ENCODE peak calls at places on chromosome 10, in nine cellular contexts. One of them, this sample, is unnamed.

GRCh38 chr10:70874061-70874460 is 14.3 kb downstream of the PCBD1 start:
- DNase-seq in AG04450: no peak
- DNase-seq in foreskin fibroblast: no peak
- DNase-seq in endothelial cell of umbilical vein: no peak
- DNase-seq in H7: no peak
- DNase-seq in adipocyte: no peak
- DNase-seq in heart right ventricle: no peak
- DNase-seq in CD8-positive, alpha-beta T cell: no peak
- DNase-seq in fibroblast of the aortic adventitia: no peak
- DNase-seq in this sample: no peak

GRCh38 chr10:14971867-14972448 is 12.8 kb downstream of the MEIG1 start:
- DNase-seq in AG04450: no peak
- DNase-seq in foreskin fibroblast: no peak
- DNase-seq in endothelial cell of umbilical vein: peak
- DNase-seq in H7: no peak
- DNase-seq in adipocyte: peak
- DNase-seq in heart right ventricle: no peak
- DNase-seq in CD8-positive, alpha-beta T cell: peak
- DNase-seq in fibroblast of the aortic adventitia: peak
- DNase-seq in this sample: no peak

GRCh38 chr10:29798876-29799690 is 164.3 kb upstream of the SVIL start:
- DNase-seq in AG04450: no peak
- DNase-seq in foreskin fibroblast: no peak
- DNase-seq in endothelial cell of umbilical vein: peak
- DNase-seq in H7: no peak
- DNase-seq in adipocyte: peak
- DNase-seq in heart right ventricle: no peak
- DNase-seq in CD8-positive, alpha-beta T cell: no peak
- DNase-seq in fibroblast of the aortic adventitia: no peak
- DNase-seq in this sample: no peak

GRCh38 chr10:29666201-29666600 is 31.4 kb upstream of the SVIL start:
- DNase-seq in AG04450: no peak
- DNase-seq in foreskin fibroblast: no peak
- DNase-seq in endothelial cell of umbilical vein: no peak
- DNase-seq in H7: no peak
- DNase-seq in adipocyte: no peak
- DNase-seq in heart right ventricle: no peak
- DNase-seq in CD8-positive, alpha-beta T cell: no peak
- DNase-seq in fibroblast of the aortic adventitia: no peak
- DNase-seq in this sample: no peak

GRCh38 chr10:49293208-49293603 is 5.8 kb upstream of the C10orf71 start:
- DNase-seq in AG04450: no peak
- DNase-seq in foreskin fibroblast: no peak
- DNase-seq in endothelial cell of umbilical vein: no peak
- DNase-seq in H7: no peak
- DNase-seq in adipocyte: no peak
- DNase-seq in heart right ventricle: no peak
- DNase-seq in CD8-positive, alpha-beta T cell: no peak
- DNase-seq in fibroblast of the aortic adventitia: no peak
- DNase-seq in this sample: no peak

GRCh38 chr10:80132299-80133139 is at the start of gene PLAC9:
- DNase-seq in AG04450: no peak
- DNase-seq in foreskin fibroblast: peak
- DNase-seq in endothelial cell of umbilical vein: no peak
- DNase-seq in H7: peak
- DNase-seq in adipocyte: peak
- DNase-seq in heart right ventricle: peak
- DNase-seq in CD8-positive, alpha-beta T cell: no peak
- DNase-seq in fibroblast of the aortic adventitia: peak
- DNase-seq in this sample: no peak

GRCh38 chr10:100894033-100894432 is 18.7 kb upstream of the SLF2 start:
- DNase-seq in AG04450: no peak
- DNase-seq in foreskin fibroblast: no peak
- DNase-seq in endothelial cell of umbilical vein: no peak
- DNase-seq in H7: no peak
- DNase-seq in adipocyte: no peak
- DNase-seq in heart right ventricle: no peak
- DNase-seq in CD8-positive, alpha-beta T cell: no peak
- DNase-seq in fibroblast of the aortic adventitia: no peak
- DNase-seq in this sample: no peak

GRCh38 chr10:35178305-35178704 is 51.7 kb downstream of the CREM start:
- DNase-seq in AG04450: no peak
- DNase-seq in foreskin fibroblast: no peak
- DNase-seq in endothelial cell of umbilical vein: no peak
- DNase-seq in H7: peak
- DNase-seq in adipocyte: no peak
- DNase-seq in heart right ventricle: no peak
- DNase-seq in CD8-positive, alpha-beta T cell: no peak
- DNase-seq in fibroblast of the aortic adventitia: no peak
- DNase-seq in this sample: no peak

GRCh38 chr10:100020883-100021248 is 11.1 kb upstream of the DNMBP start:
- DNase-seq in AG04450: no peak
- DNase-seq in foreskin fibroblast: no peak
- DNase-seq in endothelial cell of umbilical vein: no peak
- DNase-seq in H7: peak
- DNase-seq in adipocyte: no peak
- DNase-seq in heart right ventricle: no peak
- DNase-seq in CD8-positive, alpha-beta T cell: no peak
- DNase-seq in fibroblast of the aortic adventitia: no peak
- DNase-seq in this sample: no peak

GRCh38 chr10:121373411-121373810 is 224.8 kb downstream of the FGFR2 start:
- DNase-seq in AG04450: no peak
- DNase-seq in foreskin fibroblast: no peak
- DNase-seq in endothelial cell of umbilical vein: no peak
- DNase-seq in H7: no peak
- DNase-seq in adipocyte: no peak
- DNase-seq in heart right ventricle: no peak
- DNase-seq in CD8-positive, alpha-beta T cell: no peak
- DNase-seq in fibroblast of the aortic adventitia: no peak
- DNase-seq in this sample: no peak

GRCh38 chr10:36677170-36677768 is 448.1 kb upstream of the ANKRD30A start:
- DNase-seq in AG04450: no peak
- DNase-seq in foreskin fibroblast: no peak
- DNase-seq in endothelial cell of umbilical vein: no peak
- DNase-seq in H7: no peak
- DNase-seq in adipocyte: peak
- DNase-seq in heart right ventricle: no peak
- DNase-seq in CD8-positive, alpha-beta T cell: no peak
- DNase-seq in fibroblast of the aortic adventitia: peak
- DNase-seq in this sample: no peak

GRCh38 chr10:87603769-87604168 is 55.9 kb upstream of the PAPSS2 start:
- DNase-seq in AG04450: no peak
- DNase-seq in foreskin fibroblast: no peak
- DNase-seq in endothelial cell of umbilical vein: no peak
- DNase-seq in H7: no peak
- DNase-seq in adipocyte: no peak
- DNase-seq in heart right ventricle: no peak
- DNase-seq in CD8-positive, alpha-beta T cell: no peak
- DNase-seq in fibroblast of the aortic adventitia: peak
- DNase-seq in this sample: no peak

GRCh38 chr10:21523557-21524008 is 1.9 kb downstream of the SKIDA1 start:
- DNase-seq in AG04450: no peak
- DNase-seq in foreskin fibroblast: no peak
- DNase-seq in endothelial cell of umbilical vein: no peak
- DNase-seq in H7: no peak
- DNase-seq in adipocyte: no peak
- DNase-seq in heart right ventricle: no peak
- DNase-seq in CD8-positive, alpha-beta T cell: no peak
- DNase-seq in fibroblast of the aortic adventitia: no peak
- DNase-seq in this sample: no peak

GRCh38 chr10:49381111-49381900 is 14.6 kb downstream of the DRGX start:
- DNase-seq in AG04450: no peak
- DNase-seq in foreskin fibroblast: no peak
- DNase-seq in endothelial cell of umbilical vein: no peak
- DNase-seq in H7: no peak
- DNase-seq in adipocyte: no peak
- DNase-seq in heart right ventricle: no peak
- DNase-seq in CD8-positive, alpha-beta T cell: no peak
- DNase-seq in fibroblast of the aortic adventitia: no peak
- DNase-seq in this sample: no peak

GRCh38 chr10:61990761-61991135 is 89.2 kb downstream of the ARID5B start:
- DNase-seq in AG04450: no peak
- DNase-seq in foreskin fibroblast: no peak
- DNase-seq in endothelial cell of umbilical vein: no peak
- DNase-seq in H7: no peak
- DNase-seq in adipocyte: no peak
- DNase-seq in heart right ventricle: no peak
- DNase-seq in CD8-positive, alpha-beta T cell: no peak
- DNase-seq in fibroblast of the aortic adventitia: peak
- DNase-seq in this sample: no peak

GRCh38 chr10:17814981-17815380 is 5.8 kb downstream of the MRC1 start:
- DNase-seq in AG04450: no peak
- DNase-seq in foreskin fibroblast: no peak
- DNase-seq in endothelial cell of umbilical vein: no peak
- DNase-seq in H7: no peak
- DNase-seq in adipocyte: no peak
- DNase-seq in heart right ventricle: no peak
- DNase-seq in CD8-positive, alpha-beta T cell: no peak
- DNase-seq in fibroblast of the aortic adventitia: no peak
- DNase-seq in this sample: no peak

GRCh38 chr10:17816208-17816607 is 7.1 kb downstream of the MRC1 start:
- DNase-seq in AG04450: no peak
- DNase-seq in foreskin fibroblast: no peak
- DNase-seq in endothelial cell of umbilical vein: no peak
- DNase-seq in H7: no peak
- DNase-seq in adipocyte: no peak
- DNase-seq in heart right ventricle: no peak
- DNase-seq in CD8-positive, alpha-beta T cell: no peak
- DNase-seq in fibroblast of the aortic adventitia: no peak
- DNase-seq in this sample: no peak

GRCh38 chr10:17805921-17806577 is 3.1 kb upstream of the MRC1 start:
- DNase-seq in AG04450: no peak
- DNase-seq in foreskin fibroblast: no peak
- DNase-seq in endothelial cell of umbilical vein: no peak
- DNase-seq in H7: peak
- DNase-seq in adipocyte: no peak
- DNase-seq in heart right ventricle: no peak
- DNase-seq in CD8-positive, alpha-beta T cell: no peak
- DNase-seq in fibroblast of the aortic adventitia: no peak
- DNase-seq in this sample: no peak

GRCh38 chr10:17808971-17809841 is at the start of gene MRC1:
- DNase-seq in AG04450: no peak
- DNase-seq in foreskin fibroblast: no peak
- DNase-seq in endothelial cell of umbilical vein: no peak
- DNase-seq in H7: peak
- DNase-seq in adipocyte: no peak
- DNase-seq in heart right ventricle: peak
- DNase-seq in CD8-positive, alpha-beta T cell: no peak
- DNase-seq in fibroblast of the aortic adventitia: no peak
- DNase-seq in this sample: no peak

DNA sequence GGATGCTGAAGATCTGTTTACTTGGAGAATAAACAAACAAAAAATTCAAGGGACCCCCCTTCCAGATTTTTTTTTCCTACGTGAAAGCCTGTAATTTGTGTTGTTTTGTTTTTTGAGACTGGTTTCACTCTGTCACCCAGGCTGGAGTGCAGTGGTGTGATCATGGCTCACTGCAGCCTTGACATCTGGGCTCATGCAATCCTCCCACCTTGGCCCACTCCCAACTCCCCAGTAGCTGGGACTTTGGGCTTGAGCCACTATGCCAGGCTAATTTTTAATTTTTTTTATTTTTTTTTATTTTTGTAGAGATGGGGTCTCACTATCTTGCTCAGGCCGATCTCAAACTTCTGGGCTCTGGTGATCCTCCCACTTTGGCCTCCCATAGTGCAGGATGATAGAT is 2.3 kb downstream of the MRC1 start:
- DNase-seq in AG04450: no peak
- DNase-seq in foreskin fibroblast: no peak
- DNase-seq in endothelial cell of umbilical vein: no peak
- DNase-seq in H7: no peak
- DNase-seq in adipocyte: no peak
- DNase-seq in heart right ventricle: no peak
- DNase-seq in CD8-positive, alpha-beta T cell: no peak
- DNase-seq in fibroblast of the aortic adventitia: no peak
- DNase-seq in this sample: no peak
- H3K4me3 ChIP-seq in AG04450: no peak
- H3K4me3 ChIP-seq in foreskin fibroblast: no peak
- H3K4me3 ChIP-seq in endothelial cell of umbilical vein: no peak
- H3K4me3 ChIP-seq in H7: no peak
- H3K4me3 ChIP-seq in adipocyte: no peak
- H3K4me3 ChIP-seq in heart right ventricle: peak
- H3K4me3 ChIP-seq in CD8-positive, alpha-beta T cell: no peak
- H3K4me3 ChIP-seq in fibroblast of the aortic adventitia: no peak
- H3K4me3 ChIP-seq in this sample: peak

DNA sequence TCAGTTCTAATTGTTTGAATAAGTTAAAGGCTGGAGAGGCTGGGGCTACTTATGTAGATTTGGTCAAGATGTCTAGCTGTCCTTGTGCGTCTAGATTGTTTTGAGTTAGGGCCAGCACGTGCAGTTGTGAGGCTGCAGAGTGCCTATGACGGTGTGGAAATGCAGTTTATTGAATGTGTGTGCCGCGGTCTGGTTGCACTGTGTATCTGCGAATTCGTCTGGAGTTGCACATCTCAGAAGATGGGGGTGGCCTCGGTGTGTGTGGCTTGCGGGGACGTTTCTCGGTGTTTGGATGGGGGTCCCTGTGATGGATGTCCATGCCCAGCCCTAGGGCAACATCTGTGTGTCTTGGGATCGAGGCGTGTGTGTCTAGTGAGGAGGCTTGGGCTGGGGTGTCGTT is 10.2 kb downstream of the EMX2 start:
- DNase-seq in AG04450: no peak
- DNase-seq in foreskin fibroblast: no peak
- DNase-seq in endothelial cell of umbilical vein: no peak
- DNase-seq in H7: no peak
- DNase-seq in adipocyte: no peak
- DNase-seq in heart right ventricle: no peak
- DNase-seq in CD8-positive, alpha-beta T cell: no peak
- DNase-seq in fibroblast of the aortic adventitia: no peak
- DNase-seq in this sample: no peak
- H3K4me3 ChIP-seq in AG04450: no peak
- H3K4me3 ChIP-seq in foreskin fibroblast: peak
- H3K4me3 ChIP-seq in endothelial cell of umbilical vein: no peak
- H3K4me3 ChIP-seq in H7: no peak
- H3K4me3 ChIP-seq in adipocyte: peak
- H3K4me3 ChIP-seq in heart right ventricle: no peak
- H3K4me3 ChIP-seq in CD8-positive, alpha-beta T cell: no peak
- H3K4me3 ChIP-seq in fibroblast of the aortic adventitia: no peak
- H3K4me3 ChIP-seq in this sample: no peak

DNA sequence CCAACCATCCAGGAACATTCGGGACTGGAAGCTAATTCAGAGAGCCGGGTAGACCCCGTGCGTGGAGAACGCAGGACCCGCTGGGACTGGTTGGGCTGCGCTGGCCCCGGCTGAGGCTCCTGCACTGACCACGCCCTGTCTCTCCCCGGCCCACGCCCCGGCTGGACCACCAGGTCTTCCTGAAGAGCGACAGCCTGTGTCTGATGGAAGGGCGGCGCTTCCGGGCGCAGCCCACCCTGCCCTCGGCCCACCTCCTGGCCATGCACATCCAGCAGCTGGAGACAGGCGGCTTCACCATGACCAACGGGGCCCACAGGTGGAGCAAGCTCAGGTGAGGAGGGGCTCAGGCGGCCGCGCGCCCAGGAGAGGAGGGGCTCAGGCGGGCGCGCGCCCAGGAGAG is 10.2 kb upstream of the UTF1 start:
- DNase-seq in AG04450: no peak
- DNase-seq in foreskin fibroblast: no peak
- DNase-seq in endothelial cell of umbilical vein: no peak
- DNase-seq in H7: peak
- DNase-seq in adipocyte: no peak
- DNase-seq in heart right ventricle: no peak
- DNase-seq in CD8-positive, alpha-beta T cell: no peak
- DNase-seq in fibroblast of the aortic adventitia: no peak
- DNase-seq in this sample: no peak
- H3K4me3 ChIP-seq in AG04450: no peak
- H3K4me3 ChIP-seq in foreskin fibroblast: no peak
- H3K4me3 ChIP-seq in endothelial cell of umbilical vein: no peak
- H3K4me3 ChIP-seq in H7: peak
- H3K4me3 ChIP-seq in adipocyte: no peak
- H3K4me3 ChIP-seq in heart right ventricle: no peak
- H3K4me3 ChIP-seq in CD8-positive, alpha-beta T cell: no peak
- H3K4me3 ChIP-seq in fibroblast of the aortic adventitia: no peak
- H3K4me3 ChIP-seq in this sample: no peak

GRCh38 chr10:118913825-118914224 is 115.7 kb upstream of the NANOS1 start:
- DNase-seq in AG04450: no peak
- DNase-seq in foreskin fibroblast: no peak
- DNase-seq in endothelial cell of umbilical vein: no peak
- DNase-seq in H7: no peak
- DNase-seq in adipocyte: no peak
- DNase-seq in heart right ventricle: peak
- DNase-seq in CD8-positive, alpha-beta T cell: no peak
- DNase-seq in fibroblast of the aortic adventitia: no peak
- DNase-seq in this sample: no peak
- H3K4me3 ChIP-seq in AG04450: no peak
- H3K4me3 ChIP-seq in foreskin fibroblast: no peak
- H3K4me3 ChIP-seq in endothelial cell of umbilical vein: no peak
- H3K4me3 ChIP-seq in H7: no peak
- H3K4me3 ChIP-seq in adipocyte: no peak
- H3K4me3 ChIP-seq in heart right ventricle: no peak
- H3K4me3 ChIP-seq in CD8-positive, alpha-beta T cell: no peak
- H3K4me3 ChIP-seq in fibroblast of the aortic adventitia: no peak
- H3K4me3 ChIP-seq in this sample: no peak